ENCODE peak calls at places on chromosomes 13 and 19, in six cellular contexts. Y is CD8-positive, alpha-beta memory T cell; U is memory B cell; J is astrocyte of the spinal cord; C is NCI-H524; V is gastrocnemius medialis. W is an unnamed sample.

GRCh38 chr13:93226065-93226622 is 463 bp upstream of the GPC6 start:
- DNase-seq in Y (no peak), U (no peak), J (no peak), C (peak), V (no peak), W (no peak)

GRCh38 chr19:10662384-10663251 is 8.5 kb downstream of the ILF3 start:
- DNase-seq in Y (no peak), U (no peak), J (no peak), C (no peak), V (no peak), W (no peak)

GRCh38 chr19:33098023-33098652 is 17.2 kb downstream of the GPATCH1 start:
- DNase-seq in Y (no peak), U (no peak), J (no peak), C (no peak), V (no peak), W (peak)

GRCh38 chr13:93284056-93284455 is 57.4 kb downstream of the GPC6 start:
- DNase-seq in Y (no peak), U (no peak), J (no peak), C (peak), V (no peak), W (no peak)

GRCh38 chr19:41616785-41617621 is 9.9 kb downstream of the CEACAM4 start:
- DNase-seq in Y (no peak), U (no peak), J (no peak), C (no peak), V (no peak), W (peak)

GRCh38 chr13:23695711-23696512 is 125.7 kb downstream of the TNFRSF19 start:
- DNase-seq in Y (peak), U (peak), J (no peak), C (no peak), V (peak), W (no peak)

GRCh38 chr19:54137913-54138776 is 583 bp downstream of the CNOT3 start:
- DNase-seq in Y (peak), U (no peak), J (no peak), C (no peak), V (no peak), W (no peak)

GRCh38 chr13:108629353-108629752 is at the start of gene MYO16:
- DNase-seq in Y (no peak), U (no peak), J (no peak), C (peak), V (no peak), W (no peak)

GRCh38 chr19:29622191-29623070 is 16.3 kb downstream of the POP4 start:
- DNase-seq in Y (peak), U (no peak), J (peak), C (no peak), V (no peak), W (peak)

GRCh38 chr13:64936879-64937278 is 2293.3 kb downstream of the PCDH9 start:
- DNase-seq in Y (no peak), U (no peak), J (no peak), C (no peak), V (no peak), W (no peak)

GRCh38 chr13:27619711-27620376 is 485 bp downstream of the LNX2 start:
- DNase-seq in Y (peak), U (peak), J (peak), C (peak), V (peak), W (peak)

GRCh38 chr19:44975444-44975843 is 20.3 kb downstream of the CLPTM1 start:
- DNase-seq in Y (no peak), U (no peak), J (no peak), C (no peak), V (no peak), W (no peak)

GRCh38 chr13:113861433-113862030 is 2.3 kb downstream of the GAS6 start:
- DNase-seq in Y (no peak), U (no peak), J (no peak), C (no peak), V (no peak), W (no peak)

GRCh38 chr13:97000295-97000925 is 6.1 kb upstream of the OXGR1 start:
- DNase-seq in Y (no peak), U (no peak), J (no peak), C (no peak), V (no peak), W (no peak)

GRCh38 chr13:33722216-33722900 is 95.6 kb upstream of the RFC3 start:
- DNase-seq in Y (no peak), U (no peak), J (peak), C (no peak), V (no peak), W (peak)

GRCh38 chr13:43058318-43058674 is 34.9 kb downstream of the DNAJC15 start:
- DNase-seq in Y (no peak), U (no peak), J (peak), C (no peak), V (no peak), W (peak)

GRCh38 chr19:917323-918151 is at the start of gene KISS1R:
- DNase-seq in Y (no peak), U (peak), J (no peak), C (peak), V (no peak), W (no peak)

GRCh38 chr13:99380402-99380801 is 73.2 kb upstream of the GPR183 start:
- DNase-seq in Y (no peak), U (no peak), J (no peak), C (no peak), V (no peak), W (no peak)

GRCh38 chr19:49997709-49998108 is 27.5 kb downstream of the VRK3 start:
- DNase-seq in Y (no peak), U (no peak), J (no peak), C (peak), V (no peak), W (peak)

GRCh38 chr13:97004886-97005285 is 10.6 kb upstream of the OXGR1 start:
- DNase-seq in Y (no peak), U (no peak), J (no peak), C (no peak), V (no peak), W (no peak)

GRCh38 chr13:23707674-23708073 is 137.5 kb downstream of the TNFRSF19 start:
- DNase-seq in Y (no peak), U (no peak), J (peak), C (peak), V (no peak), W (peak)

GRCh38 chr13:102440259-102440936 is 38.5 kb upstream of the FGF14 start:
- DNase-seq in Y (no peak), U (no peak), J (no peak), C (no peak), V (no peak), W (peak)

GRCh38 chr13:28792992-28793391 is 27.1 kb upstream of the MTUS2 start:
- DNase-seq in Y (no peak), U (no peak), J (peak), C (no peak), V (no peak), W (peak)

GRCh38 chr13:94188173-94188869 is 291.2 kb downstream of the DCT start:
- DNase-seq in Y (no peak), U (no peak), J (no peak), C (no peak), V (no peak), W (no peak)

GRCh38 chr19:47813304-47813994 is 8.3 kb upstream of the CRX start:
- DNase-seq in Y (peak), U (peak), J (peak), C (peak), V (peak), W (peak)

GRCh38 chr13:99199541-99200432 is 867 bp upstream of the UBAC2 start:
- DNase-seq in Y (no peak), U (no peak), J (peak), C (no peak), V (no peak), W (peak)

GRCh38 chr19:35596366-35596999 is 10.5 kb downstream of the PMIS2 start:
- DNase-seq in Y (no peak), U (no peak), J (no peak), C (peak), V (no peak), W (peak)

GRCh38 chr19:38710928-38711725 is 33.1 kb downstream of the CAPN12 start:
- DNase-seq in Y (no peak), U (no peak), J (no peak), C (no peak), V (peak), W (no peak)

GRCh38 chr13:43006893-43007631 is 15.0 kb upstream of the EPSTI1 start:
- DNase-seq in Y (no peak), U (no peak), J (peak), C (no peak), V (no peak), W (peak)

GRCh38 chr13:21736926-21737325 is 66.1 kb downstream of the FGF9 start:
- DNase-seq in Y (no peak), U (no peak), J (no peak), C (no peak), V (no peak), W (no peak)

GRCh38 chr13:36998624-36999041 is 507 bp downstream of the ALG5 start:
- DNase-seq in Y (no peak), U (no peak), J (no peak), C (peak), V (no peak), W (no peak)

GRCh38 chr13:32107474-32107873 is 75.9 kb downstream of the FRY start:
- DNase-seq in Y (no peak), U (no peak), J (no peak), C (no peak), V (no peak), W (no peak)

GRCh38 chr19:49019242-49019932 is 2.5 kb upstream of the LHB start:
- DNase-seq in Y (peak), U (peak), J (no peak), C (peak), V (peak), W (peak)

GRCh38 chr13:79386125-79386822 is 19.8 kb downstream of the RBM26 start:
- DNase-seq in Y (no peak), U (no peak), J (no peak), C (no peak), V (no peak), W (no peak)

GRCh38 chr19:19193926-19194325 is 1.9 kb downstream of the RFXANK start:
- DNase-seq in Y (no peak), U (no peak), J (no peak), C (no peak), V (no peak), W (no peak)

GRCh38 chr13:33213797-33214196 is 71.8 kb downstream of the STARD13 start:
- DNase-seq in Y (no peak), U (no peak), J (no peak), C (no peak), V (no peak), W (peak)

W was measured in choroid plexus epithelial cell.